ENCODE peak calls at places on chromosome X, in five cellular contexts. A is PC-3, D is NCI-H2081, E is AG10803, C is germinal center. M is an unnamed sample.

GRCh38 chrX:129665916-129666644 is 11.3 kb upstream of the APLN start:
- DNase-seq in A (peak), D (no peak), E (peak), C (no peak), M (no peak)

GRCh38 chrX:45803383-45803921 is 602.8 kb upstream of the DIPK2B start:
- DNase-seq in A (peak), D (no peak), E (peak), C (no peak), M (no peak)

GRCh38 chrX:31057691-31058090 is 14.2 kb downstream of the FTHL17 start:
- DNase-seq in A (no peak), D (no peak), E (no peak), C (no peak), M (no peak)

GRCh38 chrX:19225906-19226305 is 103.6 kb upstream of the ADGRG2 start:
- DNase-seq in A (peak), D (no peak), E (no peak), C (no peak), M (peak)

GRCh38 chrX:102892103-102892502 is 45.0 kb upstream of the RAB40AL start:
- DNase-seq in A (peak), D (no peak), E (no peak), C (no peak), M (no peak)

GRCh38 chrX:136662976-136663375 is 15.0 kb downstream of the CD40LG start:
- DNase-seq in A (no peak), D (no peak), E (no peak), C (no peak), M (no peak)

GRCh38 chrX:85243155-85243554 is 424 bp downstream of the SATL1 start:
- DNase-seq in A (no peak), D (peak), E (no peak), C (peak), M (peak)

GRCh38 chrX:142040906-142041305 is 137.2 kb downstream of the MAGEC1 start:
- DNase-seq in A (no peak), D (no peak), E (no peak), C (no peak), M (no peak)

GRCh38 chrX:140090800-140091275 is 125.5 kb upstream of the CXorf66 start:
- DNase-seq in A (no peak), D (no peak), E (no peak), C (no peak), M (no peak)